ENCODE peak calls at places on chromosomes 7 and 10, in six cellular contexts. W is left lung, N is WTC11, R is astrocyte of the cerebellum, K is astrocyte of the spinal cord, T is astrocyte. H is an unnamed sample.

GRCh38 chr10:4136121-4136520 is 351.1 kb upstream of the KLF6 start:
- DNase-seq in T (no peak), N (no peak), W (no peak), K (no peak), R (no peak), H (no peak)

GRCh38 chr10:89032141-89032814 is 41.7 kb downstream of the FAS start:
- DNase-seq in R (peak), N (no peak), W (peak), K (peak), T (peak), H (peak)

GRCh38 chr10:84540617-84541288 is 212.4 kb downstream of the CCSER2 start:
- DNase-seq in K (peak), R (peak), T (peak), N (peak), W (peak), H (peak)

GRCh38 chr10:69226919-69227450 is 6.9 kb downstream of the HKDC1 start:
- DNase-seq in T (no peak), N (no peak), W (no peak), K (no peak), R (no peak), H (no peak)

GRCh38 chr10:92239600-92240288 is 51.1 kb downstream of the CPEB3 start:
- DNase-seq in N (peak), R (no peak), W (peak), K (no peak), T (peak), H (no peak)

GRCh38 chr10:122441961-122442360 is 12.5 kb upstream of the ARMS2 start:
- DNase-seq in R (peak), T (peak), N (no peak), W (no peak), K (peak), H (no peak)

GRCh38 chr10:101063548-101064414 is 2.0 kb downstream of the KAZALD1 start:
- DNase-seq in K (no peak), W (no peak), T (no peak), N (peak), R (no peak), H (no peak)

GRCh38 chr10:128928231-128928836 is 538.7 kb upstream of the MGMT start:
- DNase-seq in T (no peak), R (no peak), W (no peak), N (no peak), K (no peak), H (no peak)

GRCh38 chr7:127391591-127392181 is 822 bp downstream of the ZNF800 start:
- DNase-seq in W (no peak), R (no peak), N (peak), K (peak), T (peak), H (no peak)

GRCh38 chr7:80781146-80781545 is 137.7 kb downstream of the SEMA3C start:
- DNase-seq in T (no peak), R (no peak), N (no peak), W (no peak), K (no peak), H (no peak)

GRCh38 chr10:106513328-106513727 is 651.2 kb downstream of the SORCS1 start:
- DNase-seq in N (no peak), K (peak), R (no peak), W (no peak), T (peak), H (no peak)

GRCh38 chr10:17586741-17587720 is 30.1 kb downstream of the HACD1 start:
- DNase-seq in N (no peak), T (peak), R (no peak), K (peak), W (peak), H (no peak)

DNA sequence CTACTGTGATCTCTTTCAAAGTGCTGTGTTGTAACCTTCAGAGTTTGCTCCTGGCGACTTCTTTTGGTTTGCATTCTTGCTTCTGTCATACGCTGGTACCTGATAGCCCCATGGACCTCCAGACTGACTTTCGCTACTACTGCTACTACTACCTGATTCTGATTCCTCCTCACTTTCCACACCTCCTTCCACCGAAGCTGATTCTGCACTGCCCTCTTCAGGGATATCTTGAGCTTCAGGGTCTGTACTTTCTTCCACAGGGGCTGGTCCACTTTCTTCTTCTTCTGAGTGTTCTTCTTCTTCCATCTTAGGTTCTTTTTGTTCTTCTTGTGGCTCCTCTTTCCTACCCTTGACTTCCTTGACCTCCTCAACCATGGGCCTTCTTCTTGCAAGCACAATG is 992.4 kb downstream of the PCDH15 start:
- DNase-seq in W (no peak), N (peak), R (no peak), K (no peak), T (no peak), H (no peak)
- TF ChIP-seq CTCF in W (no peak), N (no peak), R (no peak), K (no peak), T (no peak), H (no peak)

GRCh38 chr7:79502151-79502550 is 48.7 kb upstream of the MAGI2 start:
- DNase-seq in W (no peak), N (no peak), K (no peak), R (no peak), T (no peak), H (no peak)
- TF ChIP-seq CTCF in W (no peak), N (no peak), K (no peak), R (no peak), T (no peak), H (no peak)

DNA sequence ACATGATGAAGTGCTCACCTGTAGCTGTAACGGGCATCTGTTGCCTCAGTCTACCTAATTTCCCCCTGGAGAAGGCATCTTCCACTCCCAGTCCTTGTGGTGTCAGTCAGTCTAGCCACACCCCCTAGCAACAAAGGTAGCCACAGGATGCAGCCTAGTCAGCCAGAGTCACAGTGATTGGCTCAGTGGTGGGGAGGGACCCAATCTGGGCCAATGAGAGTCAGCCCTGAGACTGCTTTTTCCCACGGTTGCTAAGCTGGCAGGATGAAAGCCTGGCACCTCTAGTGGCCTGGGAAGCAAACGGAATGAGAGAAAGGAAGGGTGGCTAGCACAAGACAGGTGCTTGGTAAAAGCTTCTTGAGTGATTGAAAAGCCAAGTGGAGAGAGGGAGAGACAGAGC is 118.6 kb downstream of the SH3PXD2A start:
- DNase-seq in N (peak), W (no peak), R (no peak), K (no peak), T (no peak), H (no peak)
- TF ChIP-seq CTCF in N (no peak), W (no peak), R (no peak), K (no peak), T (no peak), H (no peak)

DNA sequence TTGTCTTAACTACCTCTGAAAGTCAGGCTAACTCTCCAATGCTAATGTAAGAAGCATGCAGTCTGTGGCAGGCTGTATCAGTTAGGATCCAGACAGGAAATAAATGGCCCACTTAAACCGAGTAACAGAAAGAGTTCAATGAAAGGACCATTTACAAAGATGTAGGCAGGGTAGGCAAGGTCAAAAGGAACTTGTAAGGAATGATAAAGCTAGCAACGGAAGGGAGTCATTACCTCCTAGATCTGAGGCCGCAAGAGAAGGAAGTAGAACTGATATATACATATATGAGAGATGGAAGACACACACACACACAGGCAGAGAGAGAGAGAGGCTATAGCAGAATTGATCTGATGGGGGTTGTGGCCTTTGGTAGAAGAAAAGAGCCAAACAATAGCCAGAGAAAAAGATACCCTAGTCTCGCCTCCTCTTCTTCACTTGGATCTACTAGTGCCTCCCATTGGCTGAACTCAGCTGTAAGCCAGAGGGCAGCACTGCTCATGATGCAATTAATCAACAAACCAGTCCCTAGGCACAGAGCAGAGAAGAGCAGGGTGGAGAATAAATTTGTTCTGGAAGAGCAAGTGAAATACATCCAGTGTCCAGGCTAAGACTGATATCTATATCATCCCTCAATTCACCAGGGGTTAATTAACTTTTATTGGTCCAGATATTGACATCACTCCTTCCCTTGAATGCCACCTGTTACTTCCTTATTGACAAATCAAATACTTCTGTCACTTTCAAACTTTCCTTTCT is 91.2 kb downstream of the LSMEM1 start:
- DNase-seq in K (no peak), T (no peak), R (no peak), N (no peak), W (no peak), H (no peak)
- TF ChIP-seq CTCF in K (no peak), T (no peak), R (no peak), N (no peak), W (no peak), H (no peak)

GRCh38 chr7:155804897-155805825 is 7.1 kb downstream of the SHH start:
- DNase-seq in R (peak), N (peak), W (peak), K (peak), T (peak), H (no peak)
- TF ChIP-seq CTCF in R (peak), N (peak), W (peak), K (peak), T (peak), H (peak)

DNA sequence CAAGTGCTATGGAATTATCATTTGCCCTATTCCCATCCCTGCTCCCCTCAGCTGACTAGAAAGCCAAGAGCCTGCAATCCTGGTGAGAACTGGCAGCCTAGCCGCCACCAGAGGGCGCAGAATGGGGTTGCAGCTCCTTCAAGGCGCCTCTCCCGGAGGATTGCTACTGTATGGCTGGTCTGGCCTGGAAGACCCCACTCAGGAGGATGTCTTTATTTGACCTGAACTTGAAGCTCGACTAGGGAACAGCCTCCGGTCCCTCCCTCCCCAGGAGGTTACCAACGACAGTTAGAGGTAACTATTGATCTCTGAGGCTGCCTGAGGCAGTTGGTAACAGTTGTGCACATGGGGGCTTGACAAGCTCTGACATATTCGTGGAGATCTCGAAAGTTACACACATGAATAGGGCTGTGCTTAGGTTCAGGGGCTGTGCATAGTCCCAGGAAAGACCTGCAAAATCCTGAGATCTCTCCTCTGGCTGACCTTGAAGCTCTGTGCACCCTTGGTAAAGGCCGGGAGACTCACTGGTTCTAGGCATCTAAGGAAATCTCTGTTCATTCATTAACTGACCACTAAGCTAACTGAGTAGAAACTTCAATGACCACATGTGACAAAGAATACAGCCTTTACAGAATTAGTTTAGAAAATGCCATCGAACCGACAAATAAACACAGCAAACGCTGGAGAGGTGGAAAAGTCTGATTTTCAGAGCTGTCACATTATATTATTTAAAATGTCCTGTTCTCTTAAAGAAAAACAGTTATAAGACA is 65.7 kb downstream of the TSPAN12 start:
- DNase-seq in R (peak), N (peak), W (peak), T (peak), K (peak), H (peak)
- TF ChIP-seq CTCF in R (peak), N (peak), W (peak), T (peak), K (peak), H (peak)

GRCh38 chr10:42690449-42691360 is 52.3 kb upstream of the ZNF33B start:
- DNase-seq in N (peak), W (no peak), T (no peak), K (no peak), R (no peak), H (no peak)
- TF ChIP-seq CTCF in N (peak), W (no peak), T (no peak), K (no peak), R (no peak), H (no peak)

GRCh38 chr7:74069086-74069541 is 14.5 kb upstream of the LIMK1 start:
- DNase-seq in T (no peak), W (peak), K (no peak), N (no peak), R (no peak), H (no peak)

GRCh38 chr7:74068378-74069085 is 15.1 kb upstream of the LIMK1 start:
- DNase-seq in W (peak), K (no peak), T (no peak), N (no peak), R (no peak), H (no peak)

GRCh38 chr7:74071121-74071520 is 12.5 kb upstream of the LIMK1 start:
- DNase-seq in N (no peak), T (no peak), K (no peak), W (no peak), R (no peak), H (no peak)

GRCh38 chr7:74070619-74070920 is 13.0 kb upstream of the LIMK1 start:
- DNase-seq in W (peak), N (no peak), T (no peak), K (no peak), R (no peak), H (no peak)

DNA sequence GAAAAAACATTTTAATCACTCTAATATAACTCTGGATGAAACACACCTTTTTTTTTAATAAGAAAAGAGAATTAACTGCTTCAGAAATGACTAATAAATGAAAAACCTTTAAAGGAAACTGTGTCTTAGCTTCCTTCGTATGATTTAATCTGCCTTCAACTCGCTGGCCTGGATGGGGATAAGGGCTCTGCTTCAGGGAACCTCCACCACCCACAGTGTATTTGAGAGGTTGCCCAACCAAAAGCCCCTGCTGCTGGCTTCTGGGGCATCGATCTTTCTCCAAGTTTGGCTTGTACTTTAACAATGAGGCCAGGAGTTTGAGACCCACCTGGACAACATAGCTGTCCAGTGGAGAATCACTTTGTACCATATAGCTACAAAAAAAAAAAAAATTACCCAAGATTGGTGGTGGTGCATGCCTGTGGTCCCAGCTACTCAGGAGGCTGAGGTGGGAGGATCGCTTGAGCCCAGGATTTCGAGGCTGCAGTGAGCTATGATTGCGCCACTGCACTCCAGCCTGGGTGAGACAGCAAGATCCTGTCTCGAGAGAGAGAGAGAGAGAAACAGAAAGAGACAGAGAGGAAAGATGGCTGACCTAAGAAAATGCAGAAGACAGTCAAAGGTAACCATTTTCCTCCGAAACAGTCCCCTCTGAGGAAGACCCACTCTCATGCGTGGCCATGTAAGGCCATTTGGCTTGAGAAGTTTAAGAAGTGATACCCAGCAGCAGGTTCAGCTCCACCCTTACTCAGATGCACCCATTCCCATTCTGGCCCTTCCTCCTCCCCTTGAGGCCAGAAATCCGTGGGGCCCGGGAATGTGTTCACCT is 13.6 kb upstream of the LIMK1 start:
- DNase-seq in W (peak), K (no peak), N (no peak), T (no peak), R (no peak), H (no peak)
- TF ChIP-seq CTCF in W (no peak), K (no peak), N (no peak), T (no peak), R (no peak), H (no peak)